ENCODE peak calls at places on chromosomes 7 and 10, in ten cellular contexts. T is activated CD4-positive, CD25-positive, alpha-beta regulatory T cell treated with anti-CD3 and anti-CD28 coated beads, Interleukin-2, amount 50 U/mL, for 72 hours; A is tibial artery; J is SK-N-DZ; V is AG09319; U is skeletal muscle cell; M is activated T-cell treated with anti-CD3 and anti-CD28 coated beads, Interleukin-2, amount 50 U/mL, for 24 hours; Y is NCI-H774; F is thyroid gland; P is GOT3. H is an unnamed sample.

GRCh38 chr7:40972426-40972825 is 730.5 kb downstream of the INHBA start:
- DNase-seq in U (no peak), A (no peak), V (no peak), M (no peak), P (no peak), F (no peak), Y (no peak), J (no peak), T (no peak), H (no peak)

GRCh38 chr10:70784476-70784875 is 701 bp downstream of the TBATA start:
- DNase-seq in F (no peak), T (no peak), M (no peak), Y (no peak), P (no peak), U (no peak), J (no peak), V (no peak), A (no peak), H (no peak)

GRCh38 chr7:121000091-121000983 is 11.8 kb downstream of the CPED1 start:
- DNase-seq in V (no peak), J (no peak), A (no peak), U (no peak), P (no peak), T (no peak), Y (no peak), M (no peak), F (no peak), H (no peak)

GRCh38 chr7:142811154-142811737 is 40.5 kb downstream of the PRSS2 start:
- DNase-seq in P (no peak), T (no peak), M (peak), Y (no peak), J (peak), V (peak), A (no peak), U (no peak), F (no peak), H (peak)

GRCh38 chr7:92608380-92609322 is 18.5 kb upstream of the FAM133B start:
- DNase-seq in V (no peak), P (no peak), U (no peak), A (no peak), F (peak), T (no peak), M (no peak), J (no peak), Y (peak), H (no peak)

GRCh38 chr10:113743594-113743993 is 7.9 kb upstream of the PLEKHS1 start:
- DNase-seq in V (no peak), Y (no peak), U (no peak), A (no peak), M (no peak), P (no peak), T (no peak), J (no peak), F (no peak), H (no peak)

GRCh38 chr7:41882271-41882670 is 179.4 kb upstream of the INHBA start:
- DNase-seq in V (no peak), A (no peak), F (no peak), M (no peak), Y (no peak), J (no peak), U (no peak), P (no peak), T (no peak), H (no peak)

GRCh38 chr7:30965372-30965771 is 1.6 kb downstream of the GHRHR start:
- DNase-seq in M (no peak), P (no peak), F (no peak), U (no peak), V (no peak), Y (no peak), T (no peak), J (no peak), A (no peak), H (no peak)

GRCh38 chr7:100582650-100583049 is 3.3 kb downstream of the LRCH4 start:
- DNase-seq in J (no peak), V (no peak), M (no peak), A (no peak), P (no peak), F (no peak), U (no peak), Y (no peak), T (no peak), H (no peak)

GRCh38 chr7:106775552-106775936 is 89.5 kb upstream of the PIK3CG start:
- DNase-seq in P (no peak), U (peak), V (no peak), Y (no peak), J (no peak), T (no peak), A (no peak), M (no peak), F (no peak), H (no peak)

GRCh38 chr10:27893320-27894014 is 105.4 kb downstream of the ODAD2 start:
- DNase-seq in M (no peak), F (no peak), V (peak), P (no peak), A (no peak), Y (no peak), U (no peak), T (no peak), J (no peak), H (no peak)

GRCh38 chr10:131081386-131081785 is 230.1 kb downstream of the TCERG1L start:
- DNase-seq in P (no peak), M (no peak), U (no peak), F (peak), V (no peak), J (no peak), T (no peak), Y (no peak), A (no peak), H (no peak)

GRCh38 chr7:97512441-97513207 is 219.3 kb upstream of the TAC1 start:
- DNase-seq in V (no peak), M (no peak), Y (no peak), J (no peak), F (no peak), P (no peak), U (no peak), T (no peak), A (no peak), H (no peak)

GRCh38 chr10:98403812-98404504 is 11.0 kb downstream of the PYROXD2 start:
- DNase-seq in A (no peak), P (no peak), M (no peak), V (no peak), T (no peak), U (peak), F (no peak), J (no peak), Y (no peak), H (no peak)

GRCh38 chr7:1977059-1977875 is 255.5 kb downstream of the MAD1L1 start:
- DNase-seq in J (no peak), P (no peak), M (no peak), U (no peak), V (no peak), A (no peak), Y (no peak), F (no peak), T (no peak), H (no peak)

GRCh38 chr10:3067859-3068179 is 471 bp downstream of the PFKP start:
- DNase-seq in J (no peak), A (no peak), Y (no peak), P (no peak), T (no peak), V (no peak), M (no peak), F (no peak), U (no peak), H (peak)

GRCh38 chr7:36784991-36785940 is 61.0 kb upstream of the AOAH start:
- DNase-seq in P (no peak), M (peak), F (peak), V (no peak), Y (no peak), T (no peak), J (no peak), U (no peak), A (peak), H (peak)